ENCODE peak calls at places on chromosomes 5 and 9, in four cellular contexts. U, N, M and B are unnamed samples.

GRCh38 chr5:41240985-41241384 is 27.7 kb upstream of the C6 start:
- DNase-seq in U (no peak), N (no peak), M (no peak), B (no peak)

GRCh38 chr9:76893395-76893932 is 12.4 kb downstream of the PRUNE2 start:
- DNase-seq in U (no peak), N (no peak), M (no peak), B (no peak)

GRCh38 chr9:401223-401622 is 186.6 kb downstream of the DOCK8 start:
- DNase-seq in U (no peak), N (no peak), M (no peak), B (no peak)

GRCh38 chr5:15533124-15533893 is 33.3 kb downstream of the FBXL7 start:
- DNase-seq in U (no peak), N (peak; percentile 92), M (no peak), B (no peak)

GRCh38 chr9:4986291-4986690 is 1.2 kb downstream of the JAK2 start:
- DNase-seq in U (no peak), N (peak; percentile 46), M (no peak), B (no peak)

GRCh38 chr5:125126050-125126449 is 379.6 kb upstream of the ZNF608 start:
- DNase-seq in U (no peak), N (no peak), M (no peak), B (no peak)

GRCh38 chr9:36437790-36438189 is 37.7 kb upstream of the RNF38 start:
- DNase-seq in U (no peak), N (no peak), M (no peak), B (no peak)

GRCh38 chr9:130946778-130947617 is 8.0 kb upstream of the FIBCD1 start:
- DNase-seq in U (no peak), N (peak; percentile 44), M (no peak), B (no peak)

GRCh38 chr9:115262952-115263351 is 145.0 kb upstream of the TNC start:
- DNase-seq in U (no peak), N (peak; percentile 21), M (no peak), B (no peak)

GRCh38 chr9:90684776-90685175 is 42.2 kb upstream of the DIRAS2 start:
- DNase-seq in U (no peak), N (no peak), M (no peak), B (no peak)

GRCh38 chr5:7663808-7664207 is 187.1 kb downstream of the CFAP90 start:
- DNase-seq in U (no peak), N (no peak), M (no peak), B (no peak)

GRCh38 chr5:181261320-181262085 is 560 bp upstream of the TRIM52 start:
- DNase-seq in U (peak; percentile 53), N (peak; percentile 64), M (peak; percentile 48), B (peak; percentile 52)

GRCh38 chr5:159336586-159337290 is 6.5 kb upstream of the IL12B start:
- DNase-seq in U (no peak), N (no peak), M (no peak), B (no peak)

GRCh38 chr9:18216376-18216775 is 257.6 kb upstream of the ADAMTSL1 start:
- DNase-seq in U (no peak), N (no peak), M (no peak), B (no peak)

GRCh38 chr9:14941487-14941886 is 31.3 kb upstream of the FREM1 start:
- DNase-seq in U (no peak), N (no peak), M (no peak), B (no peak)

GRCh38 chr5:52898961-52899680 is 90.0 kb upstream of the ITGA2 start:
- DNase-seq in U (no peak), N (no peak), M (no peak), B (no peak)

GRCh38 chr9:124357591-124358361 is 57.5 kb downstream of the PSMB7 start:
- DNase-seq in U (no peak), N (no peak), M (no peak), B (no peak)
- TF ChIP-seq CTCF in U (no peak), N (peak; percentile 2), M (peak; percentile 36), B (no peak)

GRCh38 chr5:54160329-54160728 is 150.0 kb downstream of the ARL15 start:
- DNase-seq in U (no peak), N (no peak), M (no peak), B (no peak)

GRCh38 chr5:54162184-54162583 is 148.2 kb downstream of the ARL15 start:
- DNase-seq in U (no peak), N (no peak), M (no peak), B (no peak)

GRCh38 chr5:54159837-54160215 is 150.5 kb downstream of the ARL15 start:
- DNase-seq in U (no peak), N (peak; percentile 67), M (no peak), B (no peak)

GRCh38 chr5:54159153-54159836 is 151.1 kb downstream of the ARL15 start:
- DNase-seq in U (no peak), N (no peak), M (peak; percentile 31), B (no peak)
- TF ChIP-seq CTCF in U (no peak), N (no peak), M (no peak), B (no peak)

DNA sequence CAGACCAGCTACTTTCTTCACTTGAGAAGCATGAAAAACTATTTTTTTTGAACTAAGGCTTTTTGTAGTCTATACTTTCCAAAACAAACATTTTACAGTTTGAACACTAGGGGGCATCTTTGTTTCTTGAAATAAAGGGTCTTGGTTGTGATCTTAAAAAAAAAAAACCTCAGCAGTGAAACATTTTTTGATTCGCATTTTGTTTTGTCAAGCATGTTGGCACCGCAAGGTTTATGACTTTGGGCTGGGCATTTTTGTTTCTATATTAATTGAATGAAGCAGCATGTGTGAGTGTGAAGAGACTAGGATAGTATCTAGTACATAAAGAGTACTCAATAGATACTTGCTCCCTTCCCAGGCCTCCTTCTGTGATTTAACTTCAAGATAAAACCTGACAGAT is 31.6 kb upstream of the ACOT12 start:
- DNase-seq in U (no peak), N (peak; percentile 71), M (peak; percentile 8), B (no peak)
- TF ChIP-seq CTCF in U (peak; percentile 84), N (peak; percentile 53), M (peak; percentile 75), B (no peak)

GRCh38 chr9:138104251-138105122 is 226.9 kb downstream of the CACNA1B start:
- DNase-seq in U (no peak), N (no peak), M (no peak), B (no peak)
- TF ChIP-seq CTCF in U (no peak), N (no peak), M (no peak), B (no peak)

GRCh38 chr5:142654578-142655042 is 31.3 kb downstream of the FGF1 start:
- DNase-seq in U (no peak), N (no peak), M (no peak), B (no peak)
- TF ChIP-seq CTCF in U (no peak), N (peak; percentile 30), M (no peak), B (no peak)